ENCODE peak calls at places on chromosomes 6 and 20, in nine cellular contexts. H is SK-N-SH; C is activated CD8-positive, alpha-beta memory T cell treated with anti-CD3 and anti-CD28 coated beads for 4 hours; E is T-cell; J is RCC 7860; B is COLO829; I is transverse colon; R is CD4-positive, CD25-positive, alpha-beta regulatory T cell; A is GM04504. N is an unnamed sample.

GRCh38 chr20:9615766-9616454 is 101.5 kb downstream of the LAMP5 start:
- DNase-seq in H (no peak), C (no peak), E (no peak), J (no peak), B (no peak), I (no peak), R (no peak), A (no peak), N (no peak)

GRCh38 chr20:47066484-47067270 is 172.0 kb downstream of the EYA2 start:
- DNase-seq in H (no peak), C (no peak), E (no peak), J (no peak), B (no peak), I (no peak), R (no peak), A (no peak), N (no peak)

GRCh38 chr6:150320450-150320849 is 48.4 kb upstream of the IYD start:
- DNase-seq in H (no peak), C (no peak), E (no peak), J (no peak), B (no peak), I (no peak), R (no peak), A (no peak), N (no peak)

GRCh38 chr6:133369755-133370154 is 128.6 kb downstream of the EYA4 start:
- DNase-seq in H (no peak), C (no peak), E (no peak), J (no peak), B (no peak), I (no peak), R (no peak), A (no peak), N (no peak)

GRCh38 chr6:71471718-71472117 is 183.1 kb downstream of the OGFRL1 start:
- DNase-seq in H (no peak), C (no peak), E (no peak), J (no peak), B (no peak), I (no peak), R (no peak), A (no peak), N (no peak)

GRCh38 chr20:61719691-61720347 is 345.9 kb downstream of the TAF4 start:
- DNase-seq in H (no peak), C (peak; percentile 14), E (peak; percentile 56), J (no peak), B (no peak), I (no peak), R (peak; percentile 18), A (no peak), N (peak; percentile 68)

GRCh38 chr20:6623989-6624388 is 143.5 kb upstream of the BMP2 start:
- DNase-seq in H (no peak), C (no peak), E (no peak), J (no peak), B (no peak), I (no peak), R (no peak), A (no peak), N (peak; percentile 31)

GRCh38 chr20:24148372-24148771 is 159.8 kb upstream of the GGTLC1 start:
- DNase-seq in H (no peak), C (no peak), E (no peak), J (no peak), B (no peak), I (peak; percentile 45), R (no peak), A (no peak), N (peak; percentile 86)

GRCh38 chr20:50729925-50730764 is 1.2 kb upstream of the PARD6B start:
- DNase-seq in H (peak; percentile 28), C (no peak), E (no peak), J (peak; percentile 55), B (no peak), I (peak; percentile 25), R (no peak), A (no peak), N (no peak)

GRCh38 chr6:127177030-127177928 is 58.8 kb downstream of the RSPO3 start:
- DNase-seq in H (no peak), C (no peak), E (no peak), J (no peak), B (no peak), I (no peak), R (no peak), A (peak; percentile 77), N (no peak)

GRCh38 chr6:155126727-155127439 is 131.8 kb downstream of the TIAM2 start:
- DNase-seq in H (no peak), C (no peak), E (no peak), J (peak; percentile 99), B (peak; percentile 83), I (no peak), R (no peak), A (peak; percentile 57), N (no peak)

GRCh38 chr6:26028212-26028752 is 58.9 kb upstream of the HFE start:
- DNase-seq in H (no peak), C (no peak), E (no peak), J (no peak), B (no peak), I (no peak), R (no peak), A (no peak), N (no peak)

GRCh38 chr6:159044899-159045727 is at the start of gene TAGAP:
- DNase-seq in H (peak; percentile 25), C (peak; percentile 76), E (peak; percentile 83), J (no peak), B (peak; percentile 33), I (peak; percentile 83), R (peak; percentile 85), A (no peak), N (peak; percentile 83)

GRCh38 chr6:121794630-121795029 is 359.2 kb downstream of the GJA1 start:
- DNase-seq in H (no peak), C (no peak), E (no peak), J (peak; percentile 87), B (peak; percentile 17), I (no peak), R (no peak), A (peak; percentile 72), N (no peak)

N was measured in immature natural killer cell.